ENCODE peak calls at places on chromosomes 4 and X, in eight cellular contexts. X, Q, V, I, A, T, U and R are unnamed samples.
A peak's percentile ranks its signal among the peaks of the same experiment; 100 is the strongest.

GRCh38 chr4:26412381-26413372 is 77.6 kb downstream of the CCKAR start:
- DNase-seq in U (peak; percentile 38), A (no peak), V (peak; percentile 38), Q (no peak), T (no peak), X (no peak), I (no peak), R (no peak)

GRCh38 chrX:45756562-45756961 is 555.9 kb upstream of the DIPK2B start:
- DNase-seq in T (no peak), U (no peak), Q (no peak), V (no peak), A (no peak), I (no peak), X (no peak), R (no peak)

GRCh38 chrX:10022580-10023245 is 55.6 kb downstream of the CLDN34 start:
- DNase-seq in A (no peak), V (no peak), U (peak; percentile 20), Q (peak; percentile 53), I (no peak), X (no peak), T (no peak), R (peak; percentile 63)

GRCh38 chr4:78320353-78320935 is 231.1 kb upstream of the ANXA3 start:
- DNase-seq in X (no peak), I (peak; percentile 18), T (no peak), Q (no peak), A (no peak), V (no peak), U (no peak), R (no peak)

GRCh38 chr4:8090312-8090711 is 68.3 kb downstream of the ABLIM2 start:
- DNase-seq in Q (peak; percentile 40), X (no peak), V (peak; percentile 90), A (no peak), T (no peak), I (no peak), U (no peak), R (no peak)

GRCh38 chr4:128060130-128060619 is 937 bp upstream of the LARP1B start:
- DNase-seq in Q (no peak), I (no peak), T (no peak), X (no peak), A (no peak), V (no peak), U (no peak), R (no peak)

GRCh38 chr4:172481802-172482508 is 668.8 kb downstream of the GALNTL6 start:
- DNase-seq in T (no peak), V (no peak), I (no peak), U (no peak), Q (no peak), X (no peak), A (peak; percentile 48), R (no peak)

GRCh38 chr4:8019396-8020365 is 80.0 kb upstream of the AFAP1 start:
- DNase-seq in Q (peak; percentile 78), U (no peak), T (no peak), A (peak; percentile 79), V (peak; percentile 74), X (peak; percentile 65), I (no peak), R (no peak)

GRCh38 chr4:56606385-56606784 is 74.7 kb downstream of the HOPX start:
- DNase-seq in U (no peak), T (no peak), X (no peak), A (no peak), I (no peak), V (no peak), Q (peak; percentile 22), R (no peak)

GRCh38 chrX:35166023-35166422 is 223.4 kb downstream of the FAM47B start:
- DNase-seq in T (no peak), X (no peak), I (no peak), V (no peak), U (no peak), A (no peak), Q (no peak), R (no peak)

GRCh38 chr4:76990288-76991080 is 40.9 kb downstream of the SEPTIN11 start:
- DNase-seq in U (no peak), V (no peak), I (no peak), A (no peak), X (no peak), Q (peak; percentile 59), T (no peak), R (no peak)

GRCh38 chr4:158793021-158793420 is 24.2 kb downstream of the FNIP2 start:
- DNase-seq in U (no peak), Q (peak; percentile 31), I (no peak), X (no peak), T (no peak), V (no peak), A (no peak), R (no peak)

GRCh38 chr4:32342054-32342453 is 1621.9 kb downstream of the PCDH7 start:
- DNase-seq in T (no peak), A (no peak), Q (no peak), X (no peak), I (no peak), U (no peak), V (no peak), R (no peak)

GRCh38 chr4:181807771-181808170 is 435.4 kb upstream of the TENM3 start:
- DNase-seq in V (no peak), I (no peak), Q (no peak), U (no peak), A (no peak), T (no peak), X (no peak), R (no peak)

DNA sequence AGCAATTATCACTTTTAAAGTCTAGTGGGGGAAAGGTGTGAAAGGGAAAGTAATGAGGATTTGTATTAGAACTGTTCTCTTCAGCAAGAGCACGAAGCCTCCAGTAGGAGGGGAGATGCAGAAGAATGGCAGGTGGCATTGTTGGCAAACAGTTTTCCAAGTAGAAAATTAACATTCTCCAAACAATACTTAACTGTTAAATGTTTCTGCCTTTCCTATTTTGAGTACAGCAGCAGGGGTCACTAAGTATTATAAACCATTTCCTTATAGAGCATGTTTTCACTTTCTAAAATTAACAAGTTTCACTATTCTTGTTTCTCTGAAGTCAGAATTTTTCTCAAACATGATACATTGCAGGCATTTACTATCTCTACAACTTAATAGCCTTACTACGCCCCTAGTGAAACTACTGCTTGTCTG is 58.7 kb downstream of the LEF1 start:
- DNase-seq in I (no peak), T (no peak), A (no peak), U (no peak), X (no peak), V (no peak), Q (no peak), R (no peak)
- H3K36me3 ChIP-seq in I (no peaks in the 10 kb centered on the region), T (no peaks in the 10 kb centered on the region), A (no peaks in the 10 kb centered on the region), U (no peaks in the 10 kb centered on the region), X (no peaks in the 10 kb centered on the region), V (no peaks in the 10 kb centered on the region), Q (no peaks in the 10 kb centered on the region), R (no peaks in the 10 kb centered on the region)

GRCh38 chr4:11376571-11376970 is 52.1 kb downstream of the HS3ST1 start:
- DNase-seq in U (no peak), V (no peak), X (no peak), Q (peak; percentile 30), A (no peak), I (no peak), T (no peak), R (no peak)
- H3K27ac ChIP-seq in U (no peak overlapping the region), V (no peak overlapping the region), X (no peak overlapping the region), Q (no peak overlapping the region), A (no peak overlapping the region), I (no peak overlapping the region), T (no peak overlapping the region), R (no peak overlapping the region)

GRCh38 chr4:163663454-163664225 is 169.2 kb downstream of the TMA16 start:
- DNase-seq in T (no peak), U (no peak), A (no peak), I (no peak), X (no peak), Q (no peak), V (no peak), R (no peak)

GRCh38 chr4:163665521-163666334 is 171.2 kb downstream of the TMA16 start:
- DNase-seq in T (no peak), U (no peak), I (no peak), A (no peak), V (no peak), Q (no peak), X (no peak), R (no peak)

GRCh38 chr4:163662761-163663160 is 168.3 kb downstream of the TMA16 start:
- DNase-seq in I (no peak), A (no peak), T (no peak), V (no peak), X (no peak), U (no peak), Q (no peak), R (no peak)

GRCh38 chr4:163666335-163666888 is 171.9 kb downstream of the TMA16 start:
- DNase-seq in X (no peak), I (no peak), A (no peak), T (no peak), V (no peak), U (no peak), Q (no peak), R (no peak)
- H3K4me1 ChIP-seq in X (no peaks in the 10 kb centered on the region), I (no peaks in the 10 kb centered on the region), A (no peaks in the 10 kb centered on the region), T (no peaks in the 10 kb centered on the region), V (no peaks in the 10 kb centered on the region), U (no peaks in the 10 kb centered on the region), Q (no peaks in the 10 kb centered on the region), R (no peaks in the 10 kb centered on the region)

GRCh38 chr4:1972414-1972813 is 36.4 kb downstream of the NELFA start:
- DNase-seq in Q (no peak), T (no peak), V (no peak), X (no peak), I (no peak), U (no peak), A (peak; percentile 42), R (peak; percentile 30)
- H3K36me3 ChIP-seq in Q (peaks cover 13% of the 10 kb centered on the region), T (peaks cover 29% of the 10 kb centered on the region), V (peaks cover 8% of the 10 kb centered on the region), X (peaks cover 8% of the 10 kb centered on the region), I (peaks cover 96% of the 10 kb centered on the region), U (peaks cover 28% of the 10 kb centered on the region), A (peaks cover 17% of the 10 kb centered on the region), R (peaks cover 5% of the 10 kb centered on the region)